ENCODE peak calls at places on chromosome 16, in seven cellular contexts. C is dermis microvascular lymphatic vessel endothelial cell; A is naive thymus-derived CD8-positive, alpha-beta T cell; R is MV-4-11; Y is stimulated activated CD8-positive, alpha-beta memory T cell treated with anti-CD3 and anti-CD28 coated beads, Interleukin-15, amount 100 ng/mL, for 24 hours; Q is pons; Z is amniotic stem cell. N is an unnamed sample.

GRCh38 chr16:30095166-30096078 is 591 bp downstream of the YPEL3 start:
- DNase-seq in C (no peak), A (no peak), R (no peak), Y (no peak), Q (no peak), Z (no peak), N (no peak)

GRCh38 chr16:84661418-84662060 is 13.2 kb downstream of the KLHL36 start:
- DNase-seq in C (no peak), A (no peak), R (no peak), Y (no peak), Q (no peak), Z (no peak), N (no peak)

GRCh38 chr16:4917117-4917516 is 19.8 kb downstream of the PPL start:
- DNase-seq in C (no peak), A (no peak), R (no peak), Y (no peak), Q (no peak), Z (peak), N (no peak)

GRCh38 chr16:68069511-68070248 is 15.5 kb upstream of the NFATC3 start:
- DNase-seq in C (no peak), A (no peak), R (peak), Y (no peak), Q (no peak), Z (no peak), N (peak)

GRCh38 chr16:87331241-87331801 is 14.1 kb upstream of the C16orf95 start:
- DNase-seq in C (no peak), A (no peak), R (no peak), Y (no peak), Q (no peak), Z (no peak), N (no peak)

GRCh38 chr16:28494141-28494851 is at the start of gene APOBR:
- DNase-seq in C (no peak), A (peak), R (peak), Y (peak), Q (peak), Z (no peak), N (peak)

GRCh38 chr16:88049561-88050545 is 98.6 kb downstream of the BANP start:
- DNase-seq in C (no peak), A (no peak), R (no peak), Y (no peak), Q (no peak), Z (no peak), N (no peak)

GRCh38 chr16:70747703-70748631 is 53.0 kb downstream of the VAC14 start:
- DNase-seq in C (no peak), A (no peak), R (no peak), Y (no peak), Q (no peak), Z (no peak), N (no peak)

GRCh38 chr16:57106767-57107166 is 14.4 kb downstream of the CPNE2 start:
- DNase-seq in C (peak), A (no peak), R (no peak), Y (no peak), Q (no peak), Z (no peak), N (no peak)

GRCh38 chr16:80899804-80900592 is 95.6 kb upstream of the CDYL2 start:
- DNase-seq in C (peak), A (no peak), R (peak), Y (no peak), Q (peak), Z (peak), N (no peak)

GRCh38 chr16:50306287-50306686 is 39.9 kb downstream of the ADCY7 start:
- DNase-seq in C (no peak), A (no peak), R (no peak), Y (no peak), Q (no peak), Z (no peak), N (no peak)

GRCh38 chr16:16884451-16884850 is 505.5 kb downstream of the NPIPA7 start:
- DNase-seq in C (no peak), A (no peak), R (no peak), Y (no peak), Q (no peak), Z (no peak), N (no peak)

GRCh38 chr16:65658339-65659275 is 536.7 kb upstream of the CDH11 start:
- DNase-seq in C (no peak), A (no peak), R (peak), Y (no peak), Q (peak), Z (peak), N (no peak)

GRCh38 chr16:7861891-7862585 is 529.4 kb downstream of the RBFOX1 start:
- DNase-seq in C (no peak), A (no peak), R (no peak), Y (no peak), Q (no peak), Z (no peak), N (no peak)

GRCh38 chr16:2586901-2587480 is 49.2 kb downstream of the PDPK1 start:
- DNase-seq in C (no peak), A (no peak), R (no peak), Y (no peak), Q (no peak), Z (no peak), N (no peak)

GRCh38 chr16:27720731-27721547 is 171.0 kb downstream of the KATNIP start:
- DNase-seq in C (no peak), A (no peak), R (no peak), Y (no peak), Q (peak), Z (no peak), N (no peak)

N was measured in Kasumi-1.